ENCODE peak calls at places on chromosome 1, in six cellular contexts. S is H7, N is activated gamma-delta T cell, B is kidney tubule cell, F is HTR-8/SVneo, W is heart right ventricle. P is an unnamed sample.

GRCh38 chr1:1908506-1908791 is 6.6 kb upstream of the CALML6 start:
- DNase-seq in S (no peak), N (no peak), W (no peak), B (no peak), F (no peak), P (no peak)

GRCh38 chr1:226541631-226542622 is 6.6 kb upstream of the STUM start:
- DNase-seq in B (peak; percentile 67), W (peak; percentile 32), F (no peak), N (no peak), S (no peak), P (no peak)

GRCh38 chr1:98086156-98086555 is 165.3 kb upstream of the DPYD start:
- DNase-seq in F (no peak), N (no peak), W (no peak), S (no peak), B (peak; percentile 96), P (no peak)

GRCh38 chr1:160618763-160619274 is 28.0 kb downstream of the SLAMF1 start:
- DNase-seq in F (no peak), B (peak; percentile 3), W (no peak), N (no peak), S (peak; percentile 26), P (peak; percentile 53)

GRCh38 chr1:169108897-169109560 is 2.5 kb downstream of the ATP1B1 start:
- DNase-seq in N (no peak), W (no peak), S (peak; percentile 37), F (no peak), B (peak; percentile 69), P (no peak)

GRCh38 chr1:115251340-115251748 is 86.7 kb downstream of the NGF start:
- DNase-seq in B (peak; percentile 69), S (no peak), N (no peak), F (no peak), W (no peak), P (no peak)

GRCh38 chr1:16111771-16112557 is 38.5 kb upstream of the FAM131C start:
- DNase-seq in F (no peak), N (no peak), W (no peak), S (peak; percentile 51), B (peak; percentile 70), P (no peak)

GRCh38 chr1:170730443-170730842 is 66.5 kb downstream of the PRRX1 start:
- DNase-seq in F (no peak), N (no peak), B (no peak), W (no peak), S (no peak), P (no peak)